ENCODE peak calls at places on chromosomes 12 and 14, in six cellular contexts. N is GM23248; A is left ventricle myocardium inferior; U is CD8-positive, alpha-beta memory T cell; P is RWPE1; C is OCI-LY7. F is an unnamed sample.

GRCh38 chr12:7844131-7844530 is 28.6 kb downstream of the SLC2A14 start:
- DNase-seq in A (no peak), C (no peak), U (no peak), N (peak), P (no peak), F (no peak)

GRCh38 chr12:85190728-85191127 is 89.3 kb upstream of the ALX1 start:
- DNase-seq in C (no peak), A (no peak), U (no peak), N (no peak), P (no peak), F (no peak)

GRCh38 chr12:25810683-25811082 is 147.8 kb upstream of the RASSF8 start:
- DNase-seq in P (no peak), A (no peak), N (no peak), C (no peak), U (no peak), F (no peak)

GRCh38 chr14:91058017-91058675 is 2.3 kb downstream of the RPS6KA5 start:
- DNase-seq in N (peak), P (no peak), U (no peak), A (no peak), C (no peak), F (no peak)

GRCh38 chr14:55938249-55938791 is 179.9 kb upstream of the PELI2 start:
- DNase-seq in N (peak), C (no peak), A (peak), P (peak), U (no peak), F (no peak)

GRCh38 chr14:68793734-68794129 is 865 bp upstream of the ZFP36L1 start:
- DNase-seq in A (no peak), U (no peak), N (peak), C (peak), P (no peak), F (no peak)

GRCh38 chr12:131775904-131776889 is 52.0 kb upstream of the MMP17 start:
- DNase-seq in C (peak), A (no peak), P (no peak), N (no peak), U (no peak), F (no peak)

GRCh38 chr14:69648480-69649414 is 37.4 kb downstream of the SUSD6 start:
- DNase-seq in N (peak), P (no peak), C (peak), A (no peak), U (no peak), F (no peak)

GRCh38 chr12:86256169-86256568 is at the start of gene MGAT4C:
- DNase-seq in N (no peak), A (no peak), P (no peak), U (no peak), C (no peak), F (no peak)

GRCh38 chr12:44847888-44848770 is 28.0 kb downstream of the NELL2 start:
- DNase-seq in A (no peak), N (no peak), U (peak), C (peak), P (no peak), F (no peak)

GRCh38 chr12:28189774-28190320 is 409 bp upstream of the CCDC91 start:
- DNase-seq in C (no peak), U (no peak), N (no peak), P (no peak), A (no peak), F (no peak)

GRCh38 chr12:122459211-122459610 is 36.7 kb upstream of the CLIP1 start:
- DNase-seq in C (no peak), N (no peak), A (no peak), U (no peak), P (no peak), F (no peak)

GRCh38 chr12:123367511-123367910 is 2.9 kb upstream of the SBNO1 start:
- DNase-seq in N (no peak), U (no peak), A (no peak), P (no peak), C (no peak), F (no peak)

GRCh38 chr14:88551936-88552565 is 2.8 kb downstream of the PTPN21 start:
- DNase-seq in A (no peak), U (no peak), N (peak), C (no peak), P (peak), F (no peak)

GRCh38 chr14:59061292-59061691 is 127.2 kb upstream of the DAAM1 start:
- DNase-seq in P (no peak), U (no peak), C (no peak), A (no peak), N (no peak), F (no peak)

GRCh38 chr12:77728018-77728417 is 102.7 kb upstream of the NAV3 start:
- DNase-seq in N (no peak), P (no peak), C (no peak), U (no peak), A (no peak), F (no peak)

GRCh38 chr12:1799068-1799881 is 21.1 kb upstream of the LRTM2 start:
- DNase-seq in C (no peak), U (no peak), A (no peak), N (no peak), P (no peak), F (no peak)

GRCh38 chr14:61889914-61890351 is 127.7 kb downstream of the SNAPC1 start:
- DNase-seq in C (peak), U (no peak), N (no peak), A (no peak), P (no peak), F (no peak)

GRCh38 chr14:59565112-59565511 is 11.5 kb downstream of the CCDC175 start:
- DNase-seq in C (no peak), P (no peak), U (no peak), N (no peak), A (no peak), F (peak)

GRCh38 chr12:104059963-104060362 is 4.4 kb upstream of the HCFC2 start:
- DNase-seq in U (no peak), N (no peak), A (no peak), C (no peak), P (no peak), F (no peak)

GRCh38 chr12:101783150-101783549 is 43.9 kb upstream of the SYCP3 start:
- DNase-seq in N (no peak), C (no peak), P (no peak), A (no peak), U (no peak), F (no peak)

GRCh38 chr14:74566174-74567125 is 45.6 kb downstream of the LTBP2 start:
- DNase-seq in P (peak), A (no peak), C (no peak), U (no peak), N (peak), F (no peak)

GRCh38 chr12:62584619-62585018 is 118.0 kb downstream of the MON2 start:
- DNase-seq in C (no peak), A (no peak), P (no peak), U (no peak), N (no peak), F (no peak)

GRCh38 chr14:102087762-102088011 is 843 bp upstream of the HSP90AA1 start:
- DNase-seq in U (no peak), C (no peak), P (no peak), N (no peak), A (no peak), F (no peak)

GRCh38 chr14:22472935-22473854 is 115.8 kb downstream of the DAD1 start:
- DNase-seq in C (peak), A (no peak), P (peak), U (no peak), N (peak), F (peak)

GRCh38 chr14:38366374-38366773 is 110.5 kb upstream of the CLEC14A start:
- DNase-seq in P (no peak), A (no peak), U (no peak), N (no peak), C (no peak), F (no peak)

GRCh38 chr12:91567100-91567485 is 384.5 kb upstream of the DCN start:
- DNase-seq in U (no peak), N (no peak), C (no peak), A (no peak), P (peak), F (no peak)

GRCh38 chr14:74620497-74620921 is 8.5 kb upstream of the LTBP2 start:
- DNase-seq in U (no peak), N (peak), A (no peak), C (no peak), P (peak), F (no peak)

GRCh38 chr12:113072136-113072535 is 15.6 kb downstream of the DTX1 start:
- DNase-seq in C (no peak), P (no peak), U (no peak), A (no peak), N (no peak), F (no peak)

GRCh38 chr12:128111333-128111732 is 155.6 kb upstream of the TMEM132C start:
- DNase-seq in N (no peak), C (no peak), A (no peak), P (no peak), U (no peak), F (no peak)

GRCh38 chr14:41280745-41281144 is 325.9 kb upstream of the LRFN5 start:
- DNase-seq in N (peak), C (no peak), U (no peak), A (no peak), P (no peak), F (no peak)

GRCh38 chr12:109451400-109451799 is 25.7 kb downstream of the KCTD10 start:
- DNase-seq in P (no peak), N (no peak), U (no peak), A (no peak), C (no peak), F (no peak)
- H3K27ac ChIP-seq in P (no peak), N (no peak), U (no peak), A (peak), C (no peak), F (no peak)

GRCh38 chr12:47938594-47938993 is 24.8 kb upstream of the TMEM106C start:
- DNase-seq in P (no peak), C (no peak), A (no peak), N (no peak), U (no peak), F (no peak)

GRCh38 chr12:47938093-47938492 is 25.3 kb upstream of the TMEM106C start:
- DNase-seq in A (no peak), U (no peak), N (peak), P (no peak), C (no peak), F (no peak)

GRCh38 chr12:47940773-47941474 is 22.5 kb upstream of the TMEM106C start:
- DNase-seq in C (no peak), U (no peak), P (no peak), A (no peak), N (no peak), F (no peak)

GRCh38 chr12:47941475-47942326 is 21.7 kb upstream of the TMEM106C start:
- DNase-seq in U (no peak), A (no peak), P (no peak), N (no peak), C (no peak), F (no peak)

DNA sequence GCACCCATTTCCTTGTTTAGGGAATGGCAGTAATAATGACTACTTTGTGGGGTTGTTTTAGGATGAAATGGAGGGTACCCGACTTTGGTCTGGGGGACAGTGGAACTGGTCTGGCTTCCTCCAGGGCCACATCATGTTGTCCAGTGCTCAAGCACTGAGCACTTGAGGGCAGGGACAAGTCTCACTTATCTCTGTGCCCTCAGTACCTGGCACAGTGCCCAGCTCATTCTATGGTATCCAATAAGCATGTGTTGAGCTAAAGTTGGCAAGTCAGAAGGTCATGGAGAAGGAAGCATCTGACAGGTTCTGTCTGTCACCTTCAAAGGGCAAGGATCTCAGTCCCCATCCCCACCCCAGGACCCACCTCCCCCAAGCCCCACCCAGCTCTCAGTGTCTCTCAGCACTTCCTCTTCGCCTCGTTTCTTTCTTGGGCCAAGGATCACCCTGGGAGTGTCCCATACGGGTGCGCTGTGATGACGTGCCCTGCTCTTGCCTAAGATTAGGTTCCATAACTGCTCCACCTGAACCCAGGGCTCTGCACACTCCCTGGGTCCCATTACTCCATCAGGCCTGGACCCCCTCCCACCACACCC is 24.3 kb upstream of the TMEM106C start:
- DNase-seq in P (no peak), C (no peak), U (no peak), A (peak), N (no peak), F (peak)
- H3K27ac ChIP-seq in P (no peak), C (no peak), U (no peak), A (no peak), N (no peak), F (peak)

GRCh38 chr14:99262977-99263448 is 9.0 kb downstream of the BCL11B start:
- DNase-seq in P (no peak), C (no peak), N (no peak), A (no peak), U (no peak), F (no peak)
- H3K27ac ChIP-seq in P (no peak), C (no peak), N (no peak), A (no peak), U (peak), F (peak)

DNA sequence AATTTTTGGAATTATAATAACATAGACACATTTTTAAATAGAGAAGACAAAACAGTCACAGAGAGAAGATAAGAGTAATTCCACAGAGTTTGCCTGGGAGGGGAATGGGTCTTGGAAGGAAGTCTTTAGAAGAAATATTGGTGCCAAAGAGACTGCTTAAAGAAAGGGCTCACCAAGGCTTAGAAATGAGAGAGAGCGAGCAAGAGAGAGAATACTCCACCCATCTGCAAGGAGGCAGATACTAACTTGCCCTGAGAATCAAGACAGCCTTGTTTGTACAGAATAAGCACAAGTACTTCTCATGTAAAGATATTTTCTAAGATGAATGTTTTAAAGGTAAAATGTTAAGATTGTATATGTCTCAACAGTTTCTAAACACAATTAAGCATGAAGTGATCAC is 165.5 kb downstream of the SLC38A4 start:
- DNase-seq in U (no peak), N (peak), C (no peak), A (no peak), P (no peak), F (no peak)
- H3K27ac ChIP-seq in U (no peak), N (peak), C (no peak), A (peak), P (no peak), F (no peak)

GRCh38 chr12:89345830-89346740 is 6.2 kb downstream of the DUSP6 start:
- DNase-seq in P (no peak), A (peak), N (peak), C (peak), U (no peak), F (peak)
- H3K27ac ChIP-seq in P (peak), A (peak), N (peak), C (peak), U (peak), F (peak)

F was measured in colonic mucosa.